ENCODE peak calls at places on chromosomes 2 and 18, in seven cellular contexts. J, V, O, E, X, T and A are unnamed samples.

GRCh38 chr2:107364361-107364950 is 462.2 kb upstream of the RGPD4 start:
- DNase-seq in O (no peak), E (peak), T (no peak), X (no peak), V (no peak), J (no peak), A (no peak)

GRCh38 chr18:47917923-47918610 is 12.4 kb downstream of the SMAD2 start:
- DNase-seq in T (no peak), X (no peak), V (no peak), J (no peak), E (no peak), O (no peak), A (no peak)

GRCh38 chr18:79510046-79510685 is 114.4 kb downstream of the NFATC1 start:
- DNase-seq in E (no peak), X (no peak), O (no peak), V (no peak), T (no peak), J (no peak), A (peak)

GRCh38 chr18:54223568-54224241 is 764 bp downstream of the MBD2 start:
- DNase-seq in X (peak), E (peak), T (no peak), J (peak), O (peak), V (peak), A (no peak)

GRCh38 chr2:55802067-55802466 is 108.4 kb upstream of the PNPT1 start:
- DNase-seq in V (no peak), O (no peak), E (no peak), J (no peak), X (no peak), T (no peak), A (no peak)

GRCh38 chr18:63318882-63319382 is 637 bp downstream of the BCL2 start:
- DNase-seq in E (no peak), O (no peak), J (no peak), V (no peak), X (no peak), T (no peak), A (no peak)

GRCh38 chr2:78145997-78146722 is 624.0 kb upstream of the LRRTM4 start:
- DNase-seq in O (no peak), J (no peak), X (no peak), E (no peak), T (no peak), V (no peak), A (no peak)

GRCh38 chr2:97914691-97915213 is 81.0 kb downstream of the TMEM131 start:
- DNase-seq in T (no peak), X (no peak), O (no peak), J (no peak), E (peak), V (no peak), A (no peak)

GRCh38 chr2:10412380-10412779 is 35.7 kb downstream of the ODC1 start:
- DNase-seq in J (peak), V (peak), E (peak), O (no peak), X (no peak), T (no peak), A (no peak)

GRCh38 chr2:68466778-68467076 is 367 bp downstream of the FBXO48 start:
- DNase-seq in X (no peak), E (peak), O (no peak), J (no peak), V (no peak), T (no peak), A (no peak)

GRCh38 chr2:204331180-204331579 is 214.1 kb upstream of the PARD3B start:
- DNase-seq in X (no peak), T (no peak), J (peak), V (no peak), O (no peak), E (no peak), A (no peak)

GRCh38 chr18:58484989-58485962 is 143.6 kb downstream of the ALPK2 start:
- DNase-seq in X (no peak), O (no peak), J (no peak), E (no peak), V (no peak), T (no peak), A (no peak)

GRCh38 chr2:86476092-86476491 is 34.9 kb downstream of the KDM3A start:
- DNase-seq in X (no peak), J (peak), O (no peak), V (no peak), E (peak), T (no peak), A (no peak)

GRCh38 chr18:7946724-7947377 is 379.7 kb downstream of the PTPRM start:
- DNase-seq in T (no peak), J (peak), O (no peak), E (peak), X (no peak), V (no peak), A (no peak)

GRCh38 chr2:174485763-174486613 is 841 bp downstream of the GPR155 start:
- DNase-seq in O (no peak), E (peak), J (peak), V (no peak), T (no peak), X (peak), A (no peak)

GRCh38 chr2:74063486-74063885 is 78.8 kb downstream of the TET3 start:
- DNase-seq in E (peak), J (peak), O (no peak), X (no peak), T (no peak), V (no peak), A (no peak)

GRCh38 chr2:233386382-233387041 is 32.2 kb downstream of the DGKD start:
- DNase-seq in J (peak), T (no peak), O (no peak), X (no peak), V (no peak), E (peak), A (no peak)

GRCh38 chr2:111191877-111192276 is 71.2 kb downstream of the BCL2L11 start:
- DNase-seq in O (no peak), V (no peak), J (no peak), T (no peak), X (no peak), E (no peak), A (no peak)

GRCh38 chr2:203870481-203870880 is 2.9 kb downstream of the CTLA4 start:
- DNase-seq in T (no peak), J (no peak), V (no peak), X (no peak), E (no peak), O (no peak), A (no peak)

GRCh38 chr2:37459095-37459981 is 114.9 kb downstream of the QPCT start:
- DNase-seq in J (peak), E (peak), T (no peak), O (no peak), V (no peak), X (no peak), A (no peak)

GRCh38 chr18:7370812-7371211 is 139.9 kb downstream of the LRRC30 start:
- DNase-seq in V (no peak), J (no peak), T (peak), O (no peak), E (no peak), X (peak), A (peak)

GRCh38 chr18:61797691-61798590 is 94.9 kb downstream of the RNF152 start:
- DNase-seq in E (no peak), V (no peak), J (no peak), O (no peak), X (no peak), T (no peak), A (no peak)

GRCh38 chr2:162317058-162317742 is 1.3 kb downstream of the IFIH1 start:
- DNase-seq in O (no peak), V (no peak), T (no peak), E (no peak), X (no peak), J (no peak), A (no peak)

GRCh38 chr2:178012639-178013038 is 59.9 kb downstream of the PDE11A start:
- DNase-seq in X (no peak), T (no peak), O (no peak), V (no peak), J (no peak), E (no peak), A (no peak)